ENCODE peak calls at places on chromosomes 6 and 20, in seven cellular contexts. B, Z, H, V, K, U and R are unnamed samples.

GRCh38 chr20:64256282-64256947 is 867 bp downstream of the PCMTD2 start:
- DNase-seq in K (peak), H (no peak), V (no peak), B (no peak), Z (no peak), U (no peak), R (no peak)

GRCh38 chr6:138722425-138723371 is 50.9 kb upstream of the CCDC28A start:
- DNase-seq in V (peak), B (no peak), H (no peak), U (no peak), Z (peak), K (peak), R (no peak)

GRCh38 chr6:166768761-166769160 is 141.7 kb upstream of the RPS6KA2 start:
- DNase-seq in B (no peak), H (no peak), U (no peak), Z (no peak), K (no peak), V (no peak), R (no peak)

GRCh38 chr6:21594427-21595264 is 1.1 kb downstream of the SOX4 start:
- DNase-seq in U (peak), K (peak), V (peak), B (no peak), Z (peak), H (peak), R (no peak)

GRCh38 chr6:119347466-119348307 is 1.9 kb downstream of the MAN1A1 start:
- DNase-seq in H (no peak), K (no peak), B (peak), V (peak), Z (no peak), U (peak), R (peak)

GRCh38 chr20:44967207-44967807 is 995 bp downstream of the STK4 start:
- DNase-seq in B (peak), H (no peak), U (no peak), V (no peak), Z (peak), K (peak), R (no peak)

GRCh38 chr20:25676164-25676809 is 20.4 kb downstream of the ZNF337 start:
- DNase-seq in Z (peak), B (no peak), H (no peak), K (peak), U (no peak), V (no peak), R (no peak)

GRCh38 chr6:155352812-155353211 is 38.5 kb upstream of the TFB1M start:
- DNase-seq in B (no peak), U (no peak), K (peak), H (no peak), V (no peak), Z (peak), R (no peak)

GRCh38 chr20:45968801-45969711 is 2.9 kb downstream of the ZNF335 start:
- DNase-seq in U (no peak), V (no peak), K (peak), B (no peak), H (no peak), Z (peak), R (no peak)

GRCh38 chr6:19613678-19614077 is 223.5 kb upstream of the ID4 start:
- DNase-seq in V (no peak), K (no peak), Z (no peak), U (no peak), B (no peak), H (no peak), R (no peak)

GRCh38 chr6:15109338-15110090 is 136.4 kb upstream of the JARID2 start:
- DNase-seq in K (no peak), H (no peak), U (no peak), Z (no peak), V (no peak), B (no peak), R (no peak)

GRCh38 chr20:63951398-63952209 is 4.6 kb downstream of the UCKL1 start:
- DNase-seq in H (no peak), B (no peak), Z (no peak), V (no peak), K (no peak), U (no peak), R (no peak)